ENCODE peak calls at places on chromosomes 13 and 19, in five cellular contexts. P, V, R, K and S are unnamed samples.
A peak's percentile ranks its signal among the peaks of the same experiment; 100 is the strongest.

GRCh38 chr13:75860935-75861334 is 224.8 kb downstream of the LMO7 start:
- DNase-seq in P (no peak), V (no peak), R (no peak), K (no peak), S (no peak)

GRCh38 chr19:40356681-40357595 is 8.4 kb downstream of the PLD3 start:
- DNase-seq in P (no peak), V (no peak), R (no peak), K (no peak), S (no peak)

GRCh38 chr13:41543664-41544300 is 86.4 kb downstream of the RGCC start:
- DNase-seq in P (no peak), V (no peak), R (no peak), K (no peak), S (no peak)

GRCh38 chr19:35995655-35995993 is 636 bp downstream of the SDHAF1 start:
- DNase-seq in P (no peak), V (peak; percentile 85), R (no peak), K (peak; percentile 58), S (no peak)

GRCh38 chr13:91123456-91124127 is 223.9 kb upstream of the MIR17HG start:
- DNase-seq in P (no peak), V (peak; percentile 67), R (no peak), K (no peak), S (no peak)

GRCh38 chr13:98890186-98890585 is 87.7 kb downstream of the DOCK9 start:
- DNase-seq in P (no peak), V (no peak), R (no peak), K (no peak), S (no peak)

GRCh38 chr13:111789420-111789819 is 277.5 kb upstream of the SOX1 start:
- DNase-seq in P (no peak), V (no peak), R (no peak), K (no peak), S (no peak)

GRCh38 chr13:110714798-110715394 is 1.4 kb downstream of the ING1 start:
- DNase-seq in P (peak; percentile 55), V (peak; percentile 64), R (no peak), K (peak; percentile 63), S (peak; percentile 59)

GRCh38 chr13:60398949-60399589 is 2.0 kb downstream of the TDRD3 start:
- DNase-seq in P (peak; percentile 30), V (no peak), R (no peak), K (peak; percentile 20), S (no peak)

GRCh38 chr13:70960841-70961443 is 852.7 kb upstream of the KLHL1 start:
- DNase-seq in P (no peak), V (peak; percentile 26), R (no peak), K (no peak), S (no peak)

GRCh38 chr13:108220042-108220441 is 1.9 kb downstream of the ABHD13 start:
- DNase-seq in P (peak; percentile 66), V (peak; percentile 6), R (peak; percentile 57), K (peak; percentile 58), S (no peak)

GRCh38 chr13:49020940-49021548 is 45.3 kb downstream of the FNDC3A start:
- DNase-seq in P (no peak), V (peak; percentile 69), R (no peak), K (no peak), S (no peak)

GRCh38 chr13:59700281-59700680 is 463.4 kb downstream of the DIAPH3 start:
- DNase-seq in P (no peak), V (no peak), R (no peak), K (no peak), S (no peak)

GRCh38 chr19:50842130-50842529 is 8.8 kb upstream of the KLK15 start:
- DNase-seq in P (no peak), V (no peak), R (no peak), K (no peak), S (no peak)

GRCh38 chr13:46401432-46401831 is 14.4 kb upstream of the RUBCNL start:
- DNase-seq in P (no peak), V (no peak), R (no peak), K (no peak), S (no peak)

GRCh38 chr19:871446-872265 is 12.2 kb downstream of the CFD start:
- DNase-seq in P (no peak), V (peak; percentile 89), R (no peak), K (no peak), S (no peak)

GRCh38 chr19:50969413-50969760 is at the start of gene KLK6:
- DNase-seq in P (no peak), V (no peak), R (peak; percentile 76), K (no peak), S (peak; percentile 88)

GRCh38 chr19:38952395-38953165 is 21.8 kb downstream of the MRPS12 start:
- DNase-seq in P (peak; percentile 39), V (peak; percentile 80), R (no peak), K (peak; percentile 26), S (no peak)

GRCh38 chr13:51542358-51542972 is 41.8 kb upstream of the WDFY2 start:
- DNase-seq in P (peak; percentile 32), V (peak; percentile 52), R (no peak), K (no peak), S (no peak)

GRCh38 chr19:40322271-40322610 is 26.0 kb downstream of the C19orf47 start:
- DNase-seq in P (no peak), V (no peak), R (no peak), K (no peak), S (no peak)

GRCh38 chr19:23699521-23699860 is 12.5 kb upstream of the ZNF675 start:
- DNase-seq in P (no peak), V (no peak), R (no peak), K (no peak), S (no peak)

GRCh38 chr13:96089139-96089538 is 768 bp upstream of the HS6ST3 start:
- DNase-seq in P (no peak), V (no peak), R (no peak), K (no peak), S (no peak)

GRCh38 chr19:57096640-57097361 is 23.0 kb upstream of the USP29 start:
- DNase-seq in P (no peak), V (no peak), R (no peak), K (no peak), S (no peak)
- TF ChIP-seq POLR2AphosphoS5 in P (no peak), V (no peak), R (no peak), K (no peak), S (no peak)

GRCh38 chr19:45472557-45473365 is 5.0 kb downstream of the FOSB start:
- DNase-seq in P (no peak), V (peak; percentile 57), R (no peak), K (no peak), S (no peak)

GRCh38 chr19:45470147-45471081 is 2.6 kb downstream of the FOSB start:
- DNase-seq in P (no peak), V (no peak), R (no peak), K (peak; percentile 41), S (no peak)

GRCh38 chr19:45471116-45471865 is 3.5 kb downstream of the FOSB start:
- DNase-seq in P (no peak), V (no peak), R (no peak), K (no peak), S (no peak)

GRCh38 chr19:45473366-45474190 is 5.8 kb downstream of the FOSB start:
- DNase-seq in P (no peak), V (peak; percentile 68), R (no peak), K (no peak), S (no peak)

DNA sequence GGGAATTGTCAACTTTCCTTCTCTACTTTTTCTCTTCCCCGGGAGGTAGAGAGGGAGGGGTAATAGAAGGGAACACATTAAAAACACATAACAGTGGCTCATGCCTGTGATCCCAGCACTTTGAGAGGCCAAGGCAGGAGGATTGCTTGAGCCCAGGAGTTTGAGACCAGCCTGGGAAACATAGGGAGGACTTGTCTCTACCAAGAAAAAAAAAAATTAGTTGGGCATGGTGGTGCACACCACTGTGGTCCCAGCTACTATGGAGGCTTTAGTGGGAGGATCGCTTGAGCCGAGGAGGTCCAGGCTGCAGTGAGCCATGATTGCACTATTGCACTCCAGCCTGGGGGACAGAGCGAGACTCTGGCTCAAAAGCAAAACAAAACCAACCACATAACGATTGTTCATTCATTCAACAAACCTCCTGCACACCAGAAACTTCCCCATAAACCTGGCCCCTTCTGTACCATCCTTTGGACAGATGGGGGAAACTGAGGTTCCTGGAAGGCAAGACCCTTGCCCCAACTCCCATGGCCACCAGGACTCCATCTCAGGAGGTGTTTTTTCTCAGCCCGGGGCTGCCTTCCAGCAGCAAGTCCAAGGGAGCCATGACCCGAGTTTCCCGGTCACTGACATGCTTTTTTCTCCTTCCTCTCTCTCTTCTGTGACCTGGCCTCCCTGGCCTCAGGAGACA is 4.2 kb downstream of the FOSB start:
- DNase-seq in P (no peak), V (peak; percentile 30), R (no peak), K (no peak), S (no peak)
- TF ChIP-seq POLR2AphosphoS5 in P (no peak), V (no peak), R (no peak), K (no peak), S (peak; percentile 13)

GRCh38 chr19:16139752-16140151 is 3.7 kb upstream of the HSH2D start:
- DNase-seq in P (no peak), V (no peak), R (no peak), K (peak; percentile 68), S (no peak)

GRCh38 chr19:16144216-16144581 is 714 bp downstream of the HSH2D start:
- DNase-seq in P (no peak), V (no peak), R (no peak), K (no peak), S (no peak)

GRCh38 chr19:16141043-16141442 is 2.4 kb upstream of the HSH2D start:
- DNase-seq in P (no peak), V (no peak), R (no peak), K (peak; percentile 61), S (no peak)

GRCh38 chr19:16143399-16144215 is at the start of gene HSH2D:
- DNase-seq in P (peak; percentile 94), V (peak; percentile 86), R (peak; percentile 77), K (peak; percentile 96), S (peak; percentile 60)

DNA sequence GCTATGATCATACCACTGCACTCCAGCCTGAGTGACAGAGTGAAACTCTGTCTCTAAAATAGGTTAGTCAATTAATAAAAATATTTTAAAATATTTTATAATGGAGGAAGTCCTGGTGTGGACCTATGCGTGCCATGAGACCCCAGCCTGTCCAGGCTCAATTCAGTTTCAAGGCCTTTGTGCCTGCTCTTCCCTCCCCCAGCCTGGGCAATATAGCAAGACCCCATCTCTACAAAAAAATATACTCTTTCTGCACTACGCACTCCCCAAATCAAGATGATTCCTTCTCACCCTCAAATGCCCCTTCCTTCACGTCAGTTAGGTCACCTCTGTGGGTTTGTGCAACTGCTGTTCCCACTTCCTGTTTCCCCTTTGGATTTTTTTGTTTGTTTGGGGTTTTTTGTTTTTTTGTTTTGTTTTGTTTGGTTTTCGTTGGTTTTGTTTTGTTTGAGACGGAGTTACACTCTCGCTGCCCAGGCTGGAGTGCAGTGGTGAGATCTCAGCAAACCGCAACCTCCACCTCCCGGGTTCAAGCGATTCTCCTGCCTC is 1.4 kb upstream of the HSH2D start:
- DNase-seq in P (no peak), V (no peak), R (no peak), K (no peak), S (no peak)
- TF ChIP-seq POLR2AphosphoS5 in P (no peak), V (no peak), R (no peak), K (no peak), S (no peak)

DNA sequence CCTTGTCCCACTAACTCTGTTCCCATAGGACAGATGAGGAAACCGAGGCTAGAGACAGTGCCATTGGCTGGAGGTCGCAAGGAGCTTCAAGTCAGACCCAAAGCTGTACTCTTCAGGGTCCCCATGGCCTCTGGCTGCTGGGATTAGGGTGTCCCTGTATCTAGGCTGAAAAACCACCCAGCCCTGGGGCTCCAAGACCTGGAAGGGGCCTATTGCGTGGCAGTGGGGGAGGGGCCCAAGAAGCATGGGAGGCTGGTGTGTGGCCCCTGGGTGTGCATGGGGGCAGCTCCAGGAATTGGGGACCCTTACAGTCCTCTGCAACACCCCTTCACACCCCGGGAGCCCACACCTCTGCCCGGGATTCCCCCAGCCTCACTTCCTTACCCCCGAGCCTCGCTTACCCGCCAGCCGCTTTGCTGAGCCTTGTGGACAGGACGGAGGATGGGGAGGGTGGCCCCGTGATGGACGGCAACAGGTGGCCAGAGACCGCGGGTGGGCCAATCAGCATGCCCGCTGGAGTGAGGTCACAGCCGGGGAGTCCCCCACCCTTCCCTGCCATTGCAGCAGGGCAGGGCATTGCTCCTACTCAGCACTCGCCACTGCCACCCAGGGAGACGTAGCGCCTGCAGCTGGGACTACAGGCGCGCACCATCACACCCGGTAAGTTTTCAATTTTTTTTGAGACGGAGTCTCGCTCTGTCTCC is at the start of gene JSRP1:
- DNase-seq in P (no peak), V (peak; percentile 56), R (no peak), K (no peak), S (no peak)
- TF ChIP-seq POLR2AphosphoS5 in P (no peak), V (no peak), R (no peak), K (no peak), S (no peak)